ENCODE peak calls at places on chromosomes 1 and 21, in five cellular contexts. F, E, L, K and G are unnamed samples.

GRCh38 chr21:46404306-46404705 is 54.4 kb upstream of the DIP2A start:
- DNase-seq in F (no peak), E (no peak), L (no peak), K (no peak), G (no peak)

GRCh38 chr1:113918243-113918642 is 10.9 kb upstream of the HIPK1 start:
- DNase-seq in F (no peak), E (no peak), L (no peak), K (no peak), G (no peak)

GRCh38 chr1:56975446-56975845 is 9.6 kb upstream of the C8B start:
- DNase-seq in F (no peak), E (no peak), L (no peak), K (no peak), G (no peak)

GRCh38 chr1:212293579-212293978 is 8.4 kb downstream of the PPP2R5A start:
- DNase-seq in F (no peak), E (no peak), L (no peak), K (no peak), G (no peak)

GRCh38 chr1:201719812-201720521 is 109.0 kb upstream of the IPO9 start:
- DNase-seq in F (no peak), E (no peak), L (peak; percentile 84), K (peak; percentile 72), G (no peak)

GRCh38 chr1:55694297-55694696 is 479.1 kb upstream of the USP24 start:
- DNase-seq in F (peak; percentile 85), E (no peak), L (no peak), K (no peak), G (no peak)

GRCh38 chr1:34983700-34984355 is 1.3 kb downstream of the TMEM35B start:
- DNase-seq in F (no peak), E (no peak), L (peak; percentile 28), K (peak; percentile 24), G (no peak)

GRCh38 chr1:53737648-53738204 is 1.2 kb downstream of the GLIS1 start:
- DNase-seq in F (peak; percentile 17), E (no peak), L (no peak), K (peak; percentile 75), G (no peak)

GRCh38 chr1:35600593-35600992 is 27.5 kb downstream of the TFAP2E start:
- DNase-seq in F (no peak), E (no peak), L (no peak), K (no peak), G (no peak)

GRCh38 chr1:64956733-64957441 is 9.5 kb downstream of the JAK1 start:
- DNase-seq in F (no peak), E (peak; percentile 22), L (no peak), K (peak; percentile 60), G (peak; percentile 81)

GRCh38 chr1:184811439-184812111 is 56.9 kb upstream of the EDEM3 start:
- DNase-seq in F (no peak), E (no peak), L (no peak), K (no peak), G (no peak)

GRCh38 chr1:199688133-199688676 is 339.3 kb upstream of the NR5A2 start:
- DNase-seq in F (no peak), E (no peak), L (no peak), K (peak; percentile 21), G (no peak)

GRCh38 chr1:111475706-111476105 is 1.9 kb downstream of the C1orf162 start:
- DNase-seq in F (no peak), E (no peak), L (no peak), K (no peak), G (no peak)

GRCh38 chr1:93600663-93601062 is 81.0 kb downstream of the BCAR3 start:
- DNase-seq in F (peak; percentile 40), E (no peak), L (no peak), K (no peak), G (no peak)

GRCh38 chr1:177163844-177164379 is 600 bp downstream of the ASTN1 start:
- DNase-seq in F (no peak), E (no peak), L (no peak), K (no peak), G (no peak)

GRCh38 chr1:177170756-177171535 is at the start of gene BRINP2:
- DNase-seq in F (peak; percentile 37), E (no peak), L (no peak), K (peak; percentile 85), G (no peak)

GRCh38 chr1:177164380-177165068 is at the start of gene ASTN1:
- DNase-seq in F (no peak), E (no peak), L (no peak), K (peak; percentile 54), G (no peak)

GRCh38 chr1:177165069-177165439 is 542 bp upstream of the ASTN1 start:
- DNase-seq in F (no peak), E (no peak), L (no peak), K (no peak), G (no peak)
- H3K4me3 ChIP-seq in F (no peak overlapping the region), E (no peak overlapping the region), L (no peak overlapping the region), K (no peak overlapping the region), G (no peak overlapping the region)

GRCh38 chr1:155858805-155859233 is 548 bp upstream of the SYT11 start:
- DNase-seq in F (no peak), E (no peak), L (peak; percentile 64), K (no peak), G (no peak)
- H3K4me3 ChIP-seq in F (peak overlapping the region; percentile 44), E (peak overlapping the region; percentile 15), L (peak overlapping the region; percentile 45), K (no peak overlapping the region), G (peak overlapping the region; percentile 73)

DNA sequence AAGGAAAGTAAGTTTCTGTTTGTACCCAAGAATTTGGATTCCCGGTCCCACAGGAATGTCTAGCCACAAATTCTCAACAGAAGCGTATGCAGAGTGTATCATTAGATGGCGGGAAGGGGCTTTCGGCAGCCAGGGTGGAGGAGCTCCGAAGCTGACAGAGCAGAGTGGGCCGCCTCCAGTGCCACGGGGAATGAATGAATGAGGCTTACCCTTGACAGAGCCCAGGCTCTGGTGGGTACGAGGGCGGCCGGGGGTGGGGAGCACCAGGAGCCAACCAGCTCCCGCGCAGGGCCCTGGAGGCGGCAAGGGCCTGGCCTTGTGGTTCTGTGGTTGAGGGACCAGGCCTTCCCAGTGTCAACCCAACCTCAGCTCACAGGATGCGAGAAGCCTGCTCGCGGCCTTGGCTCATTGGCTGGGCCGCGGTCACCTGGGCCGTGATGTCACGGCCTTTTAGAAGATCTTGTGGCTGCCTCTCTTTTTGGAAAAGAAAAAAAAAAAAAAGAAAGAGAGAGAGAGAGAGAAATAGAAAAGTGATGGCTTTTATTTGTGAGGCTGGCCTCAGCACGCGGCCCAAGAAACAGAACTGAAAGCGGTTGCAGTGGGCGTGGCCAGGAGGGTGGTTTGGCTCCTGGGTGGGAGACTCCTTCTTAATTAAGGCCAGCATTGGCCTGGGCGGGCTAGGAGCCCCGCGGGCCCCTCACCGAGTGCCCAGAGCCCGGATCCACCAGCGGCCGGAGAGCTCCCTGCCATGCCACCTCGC is 34.9 kb upstream of the RUNX3 start:
- DNase-seq in F (peak; percentile 33), E (peak; percentile 94), L (no peak), K (peak; percentile 36), G (peak; percentile 97)
- H3K4me3 ChIP-seq in F (no peak overlapping the region), E (peak overlapping the region; percentile 69), L (no peak overlapping the region), K (no peak overlapping the region), G (peak overlapping the region; percentile 81)

DNA sequence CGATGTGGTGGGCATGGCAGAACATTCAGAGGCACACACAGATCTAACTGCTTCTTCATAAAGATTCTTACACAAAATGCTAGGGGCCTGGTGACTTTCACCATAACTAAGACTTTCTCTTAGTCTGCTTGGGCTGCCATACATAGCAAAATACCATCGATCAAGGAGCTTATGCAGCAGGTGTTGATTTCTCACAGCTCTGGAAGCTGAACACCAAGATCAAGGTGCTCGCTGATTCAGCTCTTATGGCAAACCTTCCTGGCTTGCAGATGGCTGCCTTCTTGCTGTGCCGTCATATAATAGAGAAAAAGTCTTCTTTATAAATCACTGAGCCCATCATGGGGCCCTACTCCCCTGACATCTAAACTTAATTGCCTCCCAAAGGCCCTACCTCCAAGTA is 487.3 kb downstream of the AJAP1 start:
- DNase-seq in F (peak; percentile 64), E (no peak), L (no peak), K (no peak), G (no peak)
- H3K4me3 ChIP-seq in F (no peak overlapping the region), E (no peak overlapping the region), L (no peak overlapping the region), K (no peak overlapping the region), G (no peak overlapping the region)

DNA sequence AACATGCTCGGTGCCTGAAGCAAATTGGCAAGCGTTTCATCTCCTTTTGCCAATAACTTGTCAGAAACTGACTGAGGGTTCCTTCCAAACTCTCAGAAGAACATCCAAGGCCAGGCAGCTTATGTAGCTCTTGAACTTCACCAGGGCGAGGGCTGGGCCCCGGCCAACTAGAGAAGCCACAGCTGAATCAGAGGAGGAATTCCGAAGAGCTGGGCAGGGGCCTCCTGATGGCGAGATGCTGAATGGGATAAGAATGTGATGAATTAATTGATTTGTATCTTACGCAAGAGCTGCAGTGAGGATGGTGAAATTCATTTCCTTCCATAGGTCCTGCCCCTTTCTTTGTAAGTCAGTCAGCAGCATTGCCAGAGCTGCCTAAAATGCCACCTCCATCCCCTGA is 345.8 kb downstream of the KIF26B start:
- DNase-seq in F (no peak), E (no peak), L (no peak), K (peak; percentile 57), G (no peak)
- H3K4me3 ChIP-seq in F (no peak overlapping the region), E (no peak overlapping the region), L (no peak overlapping the region), K (no peak overlapping the region), G (no peak overlapping the region)

GRCh38 chr1:52140633-52141512 is 1.0 kb upstream of the ZFYVE9 start:
- DNase-seq in F (no peak), E (peak; percentile 4), L (no peak), K (no peak), G (no peak)
- H3K4me3 ChIP-seq in F (peak overlapping the region; percentile 98), E (no peak overlapping the region), L (peak overlapping the region; percentile 86), K (no peak overlapping the region), G (no peak overlapping the region)

GRCh38 chr1:152513081-152513480 is 1.2 kb upstream of the CRCT1 start:
- DNase-seq in F (no peak), E (no peak), L (no peak), K (no peak), G (no peak)

GRCh38 chr1:152516082-152516481 is 1.8 kb downstream of the CRCT1 start:
- DNase-seq in F (no peak), E (no peak), L (no peak), K (no peak), G (no peak)

GRCh38 chr1:152514715-152515453 is 602 bp downstream of the CRCT1 start:
- DNase-seq in F (no peak), E (no peak), L (no peak), K (no peak), G (no peak)

GRCh38 chr1:152517237-152517811 is 3.0 kb downstream of the CRCT1 start:
- DNase-seq in F (no peak), E (no peak), L (no peak), K (no peak), G (no peak)

GRCh38 chr1:152515454-152515823 is 1.2 kb downstream of the CRCT1 start:
- DNase-seq in F (no peak), E (no peak), L (no peak), K (peak; percentile 1), G (no peak)
- H3K4me3 ChIP-seq in F (no peak overlapping the region), E (no peak overlapping the region), L (no peak overlapping the region), K (no peak overlapping the region), G (no peak overlapping the region)

DNA sequence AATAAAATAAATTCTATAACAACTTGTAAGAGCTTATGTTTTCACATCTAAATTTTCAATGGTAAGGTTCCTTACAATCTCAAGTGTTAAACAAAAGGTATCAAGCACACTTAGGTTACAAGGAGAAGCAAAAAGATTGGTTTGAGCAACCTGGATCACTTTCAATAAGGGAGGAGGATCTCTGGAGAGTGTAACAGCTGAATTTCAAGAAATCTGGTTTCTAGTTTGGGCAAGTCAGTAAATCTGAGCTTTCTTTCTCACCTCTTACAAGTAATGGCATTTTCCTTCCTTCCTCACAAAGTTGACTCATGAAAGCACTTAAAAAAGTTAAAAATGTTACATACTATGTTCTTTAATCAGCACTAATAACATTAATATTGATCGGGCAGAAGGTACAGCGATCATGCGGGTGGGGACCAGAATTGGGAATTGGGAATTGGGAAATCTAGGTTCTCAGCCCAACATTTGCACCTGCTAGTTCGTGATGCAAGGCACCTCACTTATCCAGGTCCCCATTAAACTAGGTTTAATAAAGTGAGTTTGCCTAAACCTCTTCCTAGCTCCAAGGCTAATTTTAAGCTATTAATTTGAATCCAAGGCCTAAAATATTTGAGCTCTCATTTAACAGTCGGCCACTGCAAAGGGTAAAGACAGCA is 3.1 kb downstream of the NUCKS1 start:
- DNase-seq in F (no peak), E (no peak), L (no peak), K (no peak), G (no peak)
- H3K4me3 ChIP-seq in F (no peak overlapping the region), E (no peak overlapping the region), L (no peak overlapping the region), K (no peak overlapping the region), G (peak overlapping the region; percentile 38)